ENCODE peak calls at places on chromosome 10, in five cellular contexts. One of them, this sample, is unnamed.

GRCh38 chr10:12214763-12215218 is 18.8 kb downstream of the CDC123 start:
- DNase-seq in fibroblast of pulmonary artery: peak; percentile 72
- DNase-seq in HAP-1: peak; percentile 44
- DNase-seq in activated T-cell treated with anti-CD3 and anti-CD28 coated beads, Interleukin-2, amount 50 U/mL, for 24 hours: no peak
- DNase-seq in naive thymus-derived CD8-positive, alpha-beta T cell: peak; percentile 60
- DNase-seq in this sample: peak; percentile 20

GRCh38 chr10:94076325-94076841 is 82.7 kb downstream of the PLCE1 start:
- DNase-seq in HAP-1: no peak
- DNase-seq in fibroblast of pulmonary artery: peak; percentile 63
- DNase-seq in naive thymus-derived CD8-positive, alpha-beta T cell: no peak
- DNase-seq in activated T-cell treated with anti-CD3 and anti-CD28 coated beads, Interleukin-2, amount 50 U/mL, for 24 hours: no peak
- DNase-seq in this sample: no peak

GRCh38 chr10:43696909-43697499 is 48.3 kb upstream of the ZNF32 start:
- DNase-seq in activated T-cell treated with anti-CD3 and anti-CD28 coated beads, Interleukin-2, amount 50 U/mL, for 24 hours: no peak
- DNase-seq in naive thymus-derived CD8-positive, alpha-beta T cell: no peak
- DNase-seq in HAP-1: no peak
- DNase-seq in fibroblast of pulmonary artery: no peak
- DNase-seq in this sample: no peak

GRCh38 chr10:99631496-99631895 is 11.3 kb upstream of the SLC25A28 start:
- DNase-seq in activated T-cell treated with anti-CD3 and anti-CD28 coated beads, Interleukin-2, amount 50 U/mL, for 24 hours: no peak
- DNase-seq in HAP-1: no peak
- DNase-seq in fibroblast of pulmonary artery: peak; percentile 16
- DNase-seq in naive thymus-derived CD8-positive, alpha-beta T cell: no peak
- DNase-seq in this sample: no peak

GRCh38 chr10:77586719-77587423 is 50.7 kb downstream of the KCNMA1 start:
- DNase-seq in fibroblast of pulmonary artery: peak; percentile 84
- DNase-seq in HAP-1: no peak
- DNase-seq in activated T-cell treated with anti-CD3 and anti-CD28 coated beads, Interleukin-2, amount 50 U/mL, for 24 hours: no peak
- DNase-seq in naive thymus-derived CD8-positive, alpha-beta T cell: no peak
- DNase-seq in this sample: no peak

GRCh38 chr10:129496995-129497394 is 30.0 kb downstream of the MGMT start:
- DNase-seq in HAP-1: no peak
- DNase-seq in naive thymus-derived CD8-positive, alpha-beta T cell: no peak
- DNase-seq in activated T-cell treated with anti-CD3 and anti-CD28 coated beads, Interleukin-2, amount 50 U/mL, for 24 hours: no peak
- DNase-seq in fibroblast of pulmonary artery: no peak
- DNase-seq in this sample: no peak

GRCh38 chr10:70846795-70847194 is 31.0 kb downstream of the SGPL1 start:
- DNase-seq in naive thymus-derived CD8-positive, alpha-beta T cell: no peak
- DNase-seq in activated T-cell treated with anti-CD3 and anti-CD28 coated beads, Interleukin-2, amount 50 U/mL, for 24 hours: no peak
- DNase-seq in HAP-1: no peak
- DNase-seq in fibroblast of pulmonary artery: no peak
- DNase-seq in this sample: no peak

GRCh38 chr10:102984086-102984485 is 66.0 kb downstream of the CNNM2 start:
- DNase-seq in activated T-cell treated with anti-CD3 and anti-CD28 coated beads, Interleukin-2, amount 50 U/mL, for 24 hours: no peak
- DNase-seq in fibroblast of pulmonary artery: no peak
- DNase-seq in HAP-1: no peak
- DNase-seq in naive thymus-derived CD8-positive, alpha-beta T cell: no peak
- DNase-seq in this sample: no peak

GRCh38 chr10:78925800-78926319 is 142.9 kb upstream of the ZMIZ1 start:
- DNase-seq in naive thymus-derived CD8-positive, alpha-beta T cell: no peak
- DNase-seq in HAP-1: no peak
- DNase-seq in activated T-cell treated with anti-CD3 and anti-CD28 coated beads, Interleukin-2, amount 50 U/mL, for 24 hours: no peak
- DNase-seq in fibroblast of pulmonary artery: peak; percentile 97
- DNase-seq in this sample: no peak

GRCh38 chr10:8006274-8006999 is 48.1 kb upstream of the GATA3 start:
- DNase-seq in HAP-1: no peak
- DNase-seq in naive thymus-derived CD8-positive, alpha-beta T cell: no peak
- DNase-seq in activated T-cell treated with anti-CD3 and anti-CD28 coated beads, Interleukin-2, amount 50 U/mL, for 24 hours: no peak
- DNase-seq in fibroblast of pulmonary artery: no peak
- DNase-seq in this sample: no peak

GRCh38 chr10:21926358-21926890 is 77.1 kb downstream of the DNAJC1 start:
- DNase-seq in fibroblast of pulmonary artery: peak; percentile 18
- DNase-seq in naive thymus-derived CD8-positive, alpha-beta T cell: no peak
- DNase-seq in HAP-1: peak; percentile 19
- DNase-seq in activated T-cell treated with anti-CD3 and anti-CD28 coated beads, Interleukin-2, amount 50 U/mL, for 24 hours: no peak
- DNase-seq in this sample: no peak

GRCh38 chr10:1293636-1294440 is 237.7 kb downstream of the WDR37 start:
- DNase-seq in HAP-1: peak; percentile 29
- DNase-seq in naive thymus-derived CD8-positive, alpha-beta T cell: no peak
- DNase-seq in activated T-cell treated with anti-CD3 and anti-CD28 coated beads, Interleukin-2, amount 50 U/mL, for 24 hours: no peak
- DNase-seq in fibroblast of pulmonary artery: no peak
- DNase-seq in this sample: peak; percentile 15

This sample was measured in NT2/D1.